ENCODE peak calls at places on chromosome 6, in seven cellular contexts. One of them, this sample, is unnamed.

GRCh38 chr6:111461860-111462259 is 21.2 kb downstream of the REV3L start:
- DNase-seq in heart left ventricle: no peak
- DNase-seq in iPS-NIHi11: no peak
- DNase-seq in GM12864: no peak
- DNase-seq in stimulated activated CD4-positive, alpha-beta T cell treated with anti-CD3 and anti-CD28 coated beads, Interleukin-4, amount 100 ng/mL, for 48 hours: no peak
- DNase-seq in nephron progenitor cell: no peak
- DNase-seq in AG04450: no peak
- DNase-seq in this sample: no peak

GRCh38 chr6:169385237-169385880 is 131.7 kb upstream of the THBS2 start:
- DNase-seq in heart left ventricle: no peak
- DNase-seq in iPS-NIHi11: no peak
- DNase-seq in GM12864: no peak
- DNase-seq in stimulated activated CD4-positive, alpha-beta T cell treated with anti-CD3 and anti-CD28 coated beads, Interleukin-4, amount 100 ng/mL, for 48 hours: no peak
- DNase-seq in nephron progenitor cell: no peak
- DNase-seq in AG04450: no peak
- DNase-seq in this sample: no peak

GRCh38 chr6:107009499-107009898 is 18.5 kb upstream of the MTRES1 start:
- DNase-seq in heart left ventricle: no peak
- DNase-seq in iPS-NIHi11: no peak
- DNase-seq in GM12864: no peak
- DNase-seq in stimulated activated CD4-positive, alpha-beta T cell treated with anti-CD3 and anti-CD28 coated beads, Interleukin-4, amount 100 ng/mL, for 48 hours: no peak
- DNase-seq in nephron progenitor cell: no peak
- DNase-seq in AG04450: no peak
- DNase-seq in this sample: no peak

GRCh38 chr6:11427827-11428245 is 109.7 kb upstream of the TMEM170B start:
- DNase-seq in heart left ventricle: no peak
- DNase-seq in iPS-NIHi11: no peak
- DNase-seq in GM12864: no peak
- DNase-seq in stimulated activated CD4-positive, alpha-beta T cell treated with anti-CD3 and anti-CD28 coated beads, Interleukin-4, amount 100 ng/mL, for 48 hours: no peak
- DNase-seq in nephron progenitor cell: no peak
- DNase-seq in AG04450: no peak
- DNase-seq in this sample: no peak

GRCh38 chr6:7042056-7042653 is 65.6 kb upstream of the RREB1 start:
- DNase-seq in heart left ventricle: peak
- DNase-seq in iPS-NIHi11: no peak
- DNase-seq in GM12864: no peak
- DNase-seq in stimulated activated CD4-positive, alpha-beta T cell treated with anti-CD3 and anti-CD28 coated beads, Interleukin-4, amount 100 ng/mL, for 48 hours: no peak
- DNase-seq in nephron progenitor cell: no peak
- DNase-seq in AG04450: no peak
- DNase-seq in this sample: no peak

GRCh38 chr6:128494440-128494839 is 26.0 kb downstream of the PTPRK start:
- DNase-seq in heart left ventricle: no peak
- DNase-seq in iPS-NIHi11: peak
- DNase-seq in GM12864: no peak
- DNase-seq in stimulated activated CD4-positive, alpha-beta T cell treated with anti-CD3 and anti-CD28 coated beads, Interleukin-4, amount 100 ng/mL, for 48 hours: no peak
- DNase-seq in nephron progenitor cell: no peak
- DNase-seq in AG04450: no peak
- DNase-seq in this sample: no peak

GRCh38 chr6:10478187-10479040 is 42.7 kb upstream of the GCNT2 start:
- DNase-seq in heart left ventricle: no peak
- DNase-seq in iPS-NIHi11: peak
- DNase-seq in GM12864: no peak
- DNase-seq in stimulated activated CD4-positive, alpha-beta T cell treated with anti-CD3 and anti-CD28 coated beads, Interleukin-4, amount 100 ng/mL, for 48 hours: no peak
- DNase-seq in nephron progenitor cell: no peak
- DNase-seq in AG04450: peak
- DNase-seq in this sample: no peak

GRCh38 chr6:157943249-157943963 is 38.3 kb upstream of the SYNJ2 start:
- DNase-seq in heart left ventricle: no peak
- DNase-seq in iPS-NIHi11: no peak
- DNase-seq in GM12864: no peak
- DNase-seq in stimulated activated CD4-positive, alpha-beta T cell treated with anti-CD3 and anti-CD28 coated beads, Interleukin-4, amount 100 ng/mL, for 48 hours: no peak
- DNase-seq in nephron progenitor cell: no peak
- DNase-seq in AG04450: no peak
- DNase-seq in this sample: no peak

GRCh38 chr6:152401978-152402377 is 235.2 kb downstream of the SYNE1 start:
- DNase-seq in heart left ventricle: no peak
- DNase-seq in iPS-NIHi11: peak
- DNase-seq in GM12864: no peak
- DNase-seq in stimulated activated CD4-positive, alpha-beta T cell treated with anti-CD3 and anti-CD28 coated beads, Interleukin-4, amount 100 ng/mL, for 48 hours: no peak
- DNase-seq in nephron progenitor cell: no peak
- DNase-seq in AG04450: no peak
- DNase-seq in this sample: no peak

GRCh38 chr6:109460161-109460830 is 4.7 kb upstream of the MICAL1 start:
- DNase-seq in heart left ventricle: no peak
- DNase-seq in iPS-NIHi11: no peak
- DNase-seq in GM12864: no peak
- DNase-seq in stimulated activated CD4-positive, alpha-beta T cell treated with anti-CD3 and anti-CD28 coated beads, Interleukin-4, amount 100 ng/mL, for 48 hours: no peak
- DNase-seq in nephron progenitor cell: no peak
- DNase-seq in AG04450: no peak
- DNase-seq in this sample: no peak

GRCh38 chr6:54063228-54063539 is 48.1 kb upstream of the MLIP start:
- DNase-seq in heart left ventricle: no peak
- DNase-seq in iPS-NIHi11: no peak
- DNase-seq in GM12864: no peak
- DNase-seq in stimulated activated CD4-positive, alpha-beta T cell treated with anti-CD3 and anti-CD28 coated beads, Interleukin-4, amount 100 ng/mL, for 48 hours: no peak
- DNase-seq in nephron progenitor cell: no peak
- DNase-seq in AG04450: no peak
- DNase-seq in this sample: no peak

GRCh38 chr6:126824226-126824625 is 294.2 kb upstream of the RSPO3 start:
- DNase-seq in heart left ventricle: no peak
- DNase-seq in iPS-NIHi11: no peak
- DNase-seq in GM12864: no peak
- DNase-seq in stimulated activated CD4-positive, alpha-beta T cell treated with anti-CD3 and anti-CD28 coated beads, Interleukin-4, amount 100 ng/mL, for 48 hours: no peak
- DNase-seq in nephron progenitor cell: no peak
- DNase-seq in AG04450: no peak
- DNase-seq in this sample: no peak

GRCh38 chr6:32609731-32610640 is 20.3 kb upstream of the HLA-DRB1 start:
- DNase-seq in heart left ventricle: no peak
- DNase-seq in iPS-NIHi11: peak
- DNase-seq in GM12864: peak
- DNase-seq in stimulated activated CD4-positive, alpha-beta T cell treated with anti-CD3 and anti-CD28 coated beads, Interleukin-4, amount 100 ng/mL, for 48 hours: peak
- DNase-seq in nephron progenitor cell: peak
- DNase-seq in AG04450: peak
- DNase-seq in this sample: peak

GRCh38 chr6:144607998-144608736 is 323.0 kb downstream of the UTRN start:
- DNase-seq in heart left ventricle: no peak
- DNase-seq in iPS-NIHi11: no peak
- DNase-seq in GM12864: no peak
- DNase-seq in stimulated activated CD4-positive, alpha-beta T cell treated with anti-CD3 and anti-CD28 coated beads, Interleukin-4, amount 100 ng/mL, for 48 hours: no peak
- DNase-seq in nephron progenitor cell: no peak
- DNase-seq in AG04450: no peak
- DNase-seq in this sample: no peak

GRCh38 chr6:38068854-38069253 is 249.3 kb downstream of the ZFAND3 start:
- DNase-seq in heart left ventricle: peak
- DNase-seq in iPS-NIHi11: no peak
- DNase-seq in GM12864: no peak
- DNase-seq in stimulated activated CD4-positive, alpha-beta T cell treated with anti-CD3 and anti-CD28 coated beads, Interleukin-4, amount 100 ng/mL, for 48 hours: no peak
- DNase-seq in nephron progenitor cell: no peak
- DNase-seq in AG04450: no peak
- DNase-seq in this sample: no peak

GRCh38 chr6:158219229-158219628 is 51.1 kb downstream of the GTF2H5 start:
- DNase-seq in heart left ventricle: no peak
- DNase-seq in iPS-NIHi11: no peak
- DNase-seq in GM12864: no peak
- DNase-seq in stimulated activated CD4-positive, alpha-beta T cell treated with anti-CD3 and anti-CD28 coated beads, Interleukin-4, amount 100 ng/mL, for 48 hours: no peak
- DNase-seq in nephron progenitor cell: no peak
- DNase-seq in AG04450: peak
- DNase-seq in this sample: no peak

GRCh38 chr6:43887906-43888683 is 118.1 kb downstream of the VEGFA start:
- DNase-seq in heart left ventricle: no peak
- DNase-seq in iPS-NIHi11: no peak
- DNase-seq in GM12864: no peak
- DNase-seq in stimulated activated CD4-positive, alpha-beta T cell treated with anti-CD3 and anti-CD28 coated beads, Interleukin-4, amount 100 ng/mL, for 48 hours: no peak
- DNase-seq in nephron progenitor cell: no peak
- DNase-seq in AG04450: no peak
- DNase-seq in this sample: no peak

GRCh38 chr6:42339991-42340401 is 111.7 kb downstream of the TRERF1 start:
- DNase-seq in heart left ventricle: no peak
- DNase-seq in iPS-NIHi11: no peak
- DNase-seq in GM12864: peak
- DNase-seq in stimulated activated CD4-positive, alpha-beta T cell treated with anti-CD3 and anti-CD28 coated beads, Interleukin-4, amount 100 ng/mL, for 48 hours: peak
- DNase-seq in nephron progenitor cell: no peak
- DNase-seq in AG04450: no peak
- DNase-seq in this sample: peak

GRCh38 chr6:148118303-148118702 is 224.3 kb upstream of the SASH1 start:
- DNase-seq in heart left ventricle: no peak
- DNase-seq in iPS-NIHi11: no peak
- DNase-seq in GM12864: no peak
- DNase-seq in stimulated activated CD4-positive, alpha-beta T cell treated with anti-CD3 and anti-CD28 coated beads, Interleukin-4, amount 100 ng/mL, for 48 hours: no peak
- DNase-seq in nephron progenitor cell: no peak
- DNase-seq in AG04450: no peak
- DNase-seq in this sample: no peak

GRCh38 chr6:110513001-110513400 is 36.6 kb upstream of the SLC22A16 start:
- DNase-seq in heart left ventricle: no peak
- DNase-seq in iPS-NIHi11: no peak
- DNase-seq in GM12864: no peak
- DNase-seq in stimulated activated CD4-positive, alpha-beta T cell treated with anti-CD3 and anti-CD28 coated beads, Interleukin-4, amount 100 ng/mL, for 48 hours: no peak
- DNase-seq in nephron progenitor cell: no peak
- DNase-seq in AG04450: no peak
- DNase-seq in this sample: no peak

GRCh38 chr6:1244941-1245340 is 67.0 kb upstream of the FOXQ1 start:
- DNase-seq in heart left ventricle: no peak
- DNase-seq in iPS-NIHi11: no peak
- DNase-seq in GM12864: no peak
- DNase-seq in stimulated activated CD4-positive, alpha-beta T cell treated with anti-CD3 and anti-CD28 coated beads, Interleukin-4, amount 100 ng/mL, for 48 hours: no peak
- DNase-seq in nephron progenitor cell: peak
- DNase-seq in AG04450: no peak
- DNase-seq in this sample: no peak

GRCh38 chr6:1608222-1608975 is 1.3 kb upstream of the FOXC1 start:
- DNase-seq in heart left ventricle: no peak
- DNase-seq in iPS-NIHi11: no peak
- DNase-seq in GM12864: no peak
- DNase-seq in stimulated activated CD4-positive, alpha-beta T cell treated with anti-CD3 and anti-CD28 coated beads, Interleukin-4, amount 100 ng/mL, for 48 hours: no peak
- DNase-seq in nephron progenitor cell: no peak
- DNase-seq in AG04450: no peak
- DNase-seq in this sample: no peak

GRCh38 chr6:3847521-3847920 is 1.7 kb upstream of the FAM50B start:
- DNase-seq in heart left ventricle: no peak
- DNase-seq in iPS-NIHi11: no peak
- DNase-seq in GM12864: no peak
- DNase-seq in stimulated activated CD4-positive, alpha-beta T cell treated with anti-CD3 and anti-CD28 coated beads, Interleukin-4, amount 100 ng/mL, for 48 hours: no peak
- DNase-seq in nephron progenitor cell: no peak
- DNase-seq in AG04450: no peak
- DNase-seq in this sample: no peak

GRCh38 chr6:73134588-73134987 is 90.7 kb downstream of the KHDC1L start:
- DNase-seq in heart left ventricle: no peak
- DNase-seq in iPS-NIHi11: peak
- DNase-seq in GM12864: peak
- DNase-seq in stimulated activated CD4-positive, alpha-beta T cell treated with anti-CD3 and anti-CD28 coated beads, Interleukin-4, amount 100 ng/mL, for 48 hours: peak
- DNase-seq in nephron progenitor cell: peak
- DNase-seq in AG04450: no peak
- DNase-seq in this sample: no peak

GRCh38 chr6:116876635-116877611 is at the start of gene RFX6:
- DNase-seq in heart left ventricle: no peak
- DNase-seq in iPS-NIHi11: peak
- DNase-seq in GM12864: no peak
- DNase-seq in stimulated activated CD4-positive, alpha-beta T cell treated with anti-CD3 and anti-CD28 coated beads, Interleukin-4, amount 100 ng/mL, for 48 hours: no peak
- DNase-seq in nephron progenitor cell: peak
- DNase-seq in AG04450: no peak
- DNase-seq in this sample: no peak

GRCh38 chr6:145241039-145241438 is 494.3 kb downstream of the EPM2A start:
- DNase-seq in heart left ventricle: no peak
- DNase-seq in iPS-NIHi11: no peak
- DNase-seq in GM12864: no peak
- DNase-seq in stimulated activated CD4-positive, alpha-beta T cell treated with anti-CD3 and anti-CD28 coated beads, Interleukin-4, amount 100 ng/mL, for 48 hours: no peak
- DNase-seq in nephron progenitor cell: no peak
- DNase-seq in AG04450: peak
- DNase-seq in this sample: no peak